ENCODE peak calls at places on chromosome 15, in eight cellular contexts. One of them, this sample, is unnamed.

GRCh38 chr15:92797168-92798052 is 102.7 kb upstream of the CHD2 start:
- DNase-seq in astrocyte of the spinal cord: peak
- DNase-seq in T follicular helper cell: no peak
- DNase-seq in midbrain: peak
- DNase-seq in transverse colon: no peak
- DNase-seq in stimulated activated naive B cell treated with anti-CD40 and anti-IgM and Interleukin-4, amounts not matched to agents 10 μg/mL and 1 μg/mL and 100 μg/mL, for 72 hours: no peak
- DNase-seq in HAP-1: peak
- DNase-seq in stomach: no peak
- DNase-seq in this sample: no peak

GRCh38 chr15:52005748-52006701 is 13.0 kb upstream of the MAPK6 start:
- DNase-seq in astrocyte of the spinal cord: peak
- DNase-seq in transverse colon: no peak
- DNase-seq in stimulated activated naive B cell treated with anti-CD40 and anti-IgM and Interleukin-4, amounts not matched to agents 10 μg/mL and 1 μg/mL and 100 μg/mL, for 72 hours: peak
- DNase-seq in stomach: no peak
- DNase-seq in midbrain: no peak
- DNase-seq in HAP-1: no peak
- DNase-seq in T follicular helper cell: no peak
- DNase-seq in this sample: no peak

GRCh38 chr15:40069178-40070165 is 30.5 kb upstream of the SRP14 start:
- DNase-seq in T follicular helper cell: no peak
- DNase-seq in midbrain: peak
- DNase-seq in transverse colon: peak
- DNase-seq in HAP-1: no peak
- DNase-seq in stimulated activated naive B cell treated with anti-CD40 and anti-IgM and Interleukin-4, amounts not matched to agents 10 μg/mL and 1 μg/mL and 100 μg/mL, for 72 hours: peak
- DNase-seq in astrocyte of the spinal cord: peak
- DNase-seq in stomach: peak
- DNase-seq in this sample: peak

GRCh38 chr15:43383070-43383469 is 12.2 kb downstream of the TUBGCP4 start:
- DNase-seq in midbrain: no peak
- DNase-seq in transverse colon: no peak
- DNase-seq in astrocyte of the spinal cord: no peak
- DNase-seq in stomach: no peak
- DNase-seq in stimulated activated naive B cell treated with anti-CD40 and anti-IgM and Interleukin-4, amounts not matched to agents 10 μg/mL and 1 μg/mL and 100 μg/mL, for 72 hours: no peak
- DNase-seq in T follicular helper cell: no peak
- DNase-seq in HAP-1: no peak
- DNase-seq in this sample: no peak

GRCh38 chr15:62812515-62812835 is 230.1 kb upstream of the TPM1 start:
- DNase-seq in astrocyte of the spinal cord: no peak
- DNase-seq in HAP-1: no peak
- DNase-seq in stimulated activated naive B cell treated with anti-CD40 and anti-IgM and Interleukin-4, amounts not matched to agents 10 μg/mL and 1 μg/mL and 100 μg/mL, for 72 hours: no peak
- DNase-seq in stomach: no peak
- DNase-seq in transverse colon: no peak
- DNase-seq in midbrain: no peak
- DNase-seq in T follicular helper cell: no peak
- DNase-seq in this sample: no peak

GRCh38 chr15:78570710-78571109 is 5.4 kb downstream of the CHRNA5 start:
- DNase-seq in astrocyte of the spinal cord: no peak
- DNase-seq in transverse colon: no peak
- DNase-seq in T follicular helper cell: no peak
- DNase-seq in HAP-1: peak
- DNase-seq in stimulated activated naive B cell treated with anti-CD40 and anti-IgM and Interleukin-4, amounts not matched to agents 10 μg/mL and 1 μg/mL and 100 μg/mL, for 72 hours: no peak
- DNase-seq in stomach: no peak
- DNase-seq in midbrain: no peak
- DNase-seq in this sample: no peak

GRCh38 chr15:36594556-36595090 is 15.2 kb downstream of the CDIN1 start:
- DNase-seq in midbrain: no peak
- DNase-seq in stimulated activated naive B cell treated with anti-CD40 and anti-IgM and Interleukin-4, amounts not matched to agents 10 μg/mL and 1 μg/mL and 100 μg/mL, for 72 hours: no peak
- DNase-seq in HAP-1: no peak
- DNase-seq in astrocyte of the spinal cord: no peak
- DNase-seq in stomach: no peak
- DNase-seq in transverse colon: no peak
- DNase-seq in T follicular helper cell: no peak
- DNase-seq in this sample: no peak

GRCh38 chr15:63803106-63803886 is 30.5 kb downstream of the HERC1 start:
- DNase-seq in T follicular helper cell: no peak
- DNase-seq in transverse colon: no peak
- DNase-seq in astrocyte of the spinal cord: no peak
- DNase-seq in stomach: no peak
- DNase-seq in stimulated activated naive B cell treated with anti-CD40 and anti-IgM and Interleukin-4, amounts not matched to agents 10 μg/mL and 1 μg/mL and 100 μg/mL, for 72 hours: no peak
- DNase-seq in HAP-1: peak
- DNase-seq in midbrain: no peak
- DNase-seq in this sample: no peak

GRCh38 chr15:70050970-70051369 is 46.7 kb downstream of the TLE3 start:
- DNase-seq in transverse colon: no peak
- DNase-seq in T follicular helper cell: no peak
- DNase-seq in HAP-1: no peak
- DNase-seq in midbrain: no peak
- DNase-seq in stomach: no peak
- DNase-seq in astrocyte of the spinal cord: no peak
- DNase-seq in stimulated activated naive B cell treated with anti-CD40 and anti-IgM and Interleukin-4, amounts not matched to agents 10 μg/mL and 1 μg/mL and 100 μg/mL, for 72 hours: no peak
- DNase-seq in this sample: peak

GRCh38 chr15:73078722-73079121 is 26.5 kb downstream of the NEO1 start:
- DNase-seq in stomach: peak
- DNase-seq in stimulated activated naive B cell treated with anti-CD40 and anti-IgM and Interleukin-4, amounts not matched to agents 10 μg/mL and 1 μg/mL and 100 μg/mL, for 72 hours: no peak
- DNase-seq in HAP-1: no peak
- DNase-seq in transverse colon: peak
- DNase-seq in T follicular helper cell: no peak
- DNase-seq in astrocyte of the spinal cord: peak
- DNase-seq in midbrain: no peak
- DNase-seq in this sample: no peak

GRCh38 chr15:81567924-81568323 is 193.9 kb upstream of the TMC3 start:
- DNase-seq in stomach: no peak
- DNase-seq in HAP-1: no peak
- DNase-seq in stimulated activated naive B cell treated with anti-CD40 and anti-IgM and Interleukin-4, amounts not matched to agents 10 μg/mL and 1 μg/mL and 100 μg/mL, for 72 hours: no peak
- DNase-seq in astrocyte of the spinal cord: no peak
- DNase-seq in T follicular helper cell: no peak
- DNase-seq in midbrain: no peak
- DNase-seq in transverse colon: no peak
- DNase-seq in this sample: no peak

GRCh38 chr15:25177955-25178801 is 223.4 kb downstream of the SNRPN start:
- DNase-seq in stomach: peak
- DNase-seq in HAP-1: no peak
- DNase-seq in stimulated activated naive B cell treated with anti-CD40 and anti-IgM and Interleukin-4, amounts not matched to agents 10 μg/mL and 1 μg/mL and 100 μg/mL, for 72 hours: no peak
- DNase-seq in astrocyte of the spinal cord: no peak
- DNase-seq in midbrain: no peak
- DNase-seq in T follicular helper cell: no peak
- DNase-seq in transverse colon: peak
- DNase-seq in this sample: peak

GRCh38 chr15:24848050-24848449 is 106.7 kb upstream of the SNRPN start:
- DNase-seq in transverse colon: no peak
- DNase-seq in stimulated activated naive B cell treated with anti-CD40 and anti-IgM and Interleukin-4, amounts not matched to agents 10 μg/mL and 1 μg/mL and 100 μg/mL, for 72 hours: no peak
- DNase-seq in T follicular helper cell: no peak
- DNase-seq in midbrain: peak
- DNase-seq in stomach: no peak
- DNase-seq in HAP-1: no peak
- DNase-seq in astrocyte of the spinal cord: peak
- DNase-seq in this sample: no peak

GRCh38 chr15:35663956-35664355 is 118.0 kb upstream of the DPH6 start:
- DNase-seq in midbrain: no peak
- DNase-seq in HAP-1: no peak
- DNase-seq in astrocyte of the spinal cord: no peak
- DNase-seq in transverse colon: no peak
- DNase-seq in T follicular helper cell: no peak
- DNase-seq in stimulated activated naive B cell treated with anti-CD40 and anti-IgM and Interleukin-4, amounts not matched to agents 10 μg/mL and 1 μg/mL and 100 μg/mL, for 72 hours: no peak
- DNase-seq in stomach: no peak
- DNase-seq in this sample: no peak

GRCh38 chr15:58731756-58732535 is 17.6 kb downstream of the ADAM10 start:
- DNase-seq in midbrain: no peak
- DNase-seq in stimulated activated naive B cell treated with anti-CD40 and anti-IgM and Interleukin-4, amounts not matched to agents 10 μg/mL and 1 μg/mL and 100 μg/mL, for 72 hours: no peak
- DNase-seq in transverse colon: no peak
- DNase-seq in T follicular helper cell: no peak
- DNase-seq in HAP-1: no peak
- DNase-seq in astrocyte of the spinal cord: peak
- DNase-seq in stomach: no peak
- DNase-seq in this sample: no peak

GRCh38 chr15:38696790-38697495 is 132.3 kb upstream of the RASGRP1 start:
- DNase-seq in midbrain: no peak
- DNase-seq in stimulated activated naive B cell treated with anti-CD40 and anti-IgM and Interleukin-4, amounts not matched to agents 10 μg/mL and 1 μg/mL and 100 μg/mL, for 72 hours: no peak
- DNase-seq in astrocyte of the spinal cord: no peak
- DNase-seq in T follicular helper cell: no peak
- DNase-seq in HAP-1: no peak
- DNase-seq in stomach: no peak
- DNase-seq in transverse colon: no peak
- DNase-seq in this sample: no peak

GRCh38 chr15:99452728-99453643 is 112.8 kb upstream of the MEF2A start:
- DNase-seq in HAP-1: no peak
- DNase-seq in stimulated activated naive B cell treated with anti-CD40 and anti-IgM and Interleukin-4, amounts not matched to agents 10 μg/mL and 1 μg/mL and 100 μg/mL, for 72 hours: peak
- DNase-seq in midbrain: peak
- DNase-seq in stomach: peak
- DNase-seq in T follicular helper cell: no peak
- DNase-seq in astrocyte of the spinal cord: peak
- DNase-seq in transverse colon: peak
- DNase-seq in this sample: peak

GRCh38 chr15:31062310-31062964 is 39.1 kb downstream of the TRPM1 start:
- DNase-seq in T follicular helper cell: no peak
- DNase-seq in midbrain: no peak
- DNase-seq in stomach: no peak
- DNase-seq in HAP-1: peak
- DNase-seq in stimulated activated naive B cell treated with anti-CD40 and anti-IgM and Interleukin-4, amounts not matched to agents 10 μg/mL and 1 μg/mL and 100 μg/mL, for 72 hours: peak
- DNase-seq in transverse colon: no peak
- DNase-seq in astrocyte of the spinal cord: no peak
- DNase-seq in this sample: no peak

GRCh38 chr15:90211440-90212168 is 10.5 kb downstream of the SEMA4B start:
- DNase-seq in stomach: peak
- DNase-seq in astrocyte of the spinal cord: peak
- DNase-seq in HAP-1: no peak
- DNase-seq in stimulated activated naive B cell treated with anti-CD40 and anti-IgM and Interleukin-4, amounts not matched to agents 10 μg/mL and 1 μg/mL and 100 μg/mL, for 72 hours: no peak
- DNase-seq in T follicular helper cell: no peak
- DNase-seq in transverse colon: peak
- DNase-seq in midbrain: no peak
- DNase-seq in this sample: peak

GRCh38 chr15:74768771-74769342 is 13.0 kb upstream of the CSK start:
- DNase-seq in HAP-1: peak
- DNase-seq in stimulated activated naive B cell treated with anti-CD40 and anti-IgM and Interleukin-4, amounts not matched to agents 10 μg/mL and 1 μg/mL and 100 μg/mL, for 72 hours: no peak
- DNase-seq in transverse colon: peak
- DNase-seq in astrocyte of the spinal cord: peak
- DNase-seq in T follicular helper cell: peak
- DNase-seq in midbrain: peak
- DNase-seq in stomach: peak
- DNase-seq in this sample: peak

GRCh38 chr15:67967871-67968423 is 86.2 kb upstream of the PIAS1 start:
- DNase-seq in HAP-1: peak
- DNase-seq in astrocyte of the spinal cord: peak
- DNase-seq in stimulated activated naive B cell treated with anti-CD40 and anti-IgM and Interleukin-4, amounts not matched to agents 10 μg/mL and 1 μg/mL and 100 μg/mL, for 72 hours: no peak
- DNase-seq in transverse colon: peak
- DNase-seq in stomach: peak
- DNase-seq in T follicular helper cell: no peak
- DNase-seq in midbrain: peak
- DNase-seq in this sample: peak

GRCh38 chr15:78989701-78990248 is 44.9 kb upstream of the CTSH start:
- DNase-seq in astrocyte of the spinal cord: no peak
- DNase-seq in midbrain: no peak
- DNase-seq in stomach: no peak
- DNase-seq in HAP-1: no peak
- DNase-seq in T follicular helper cell: no peak
- DNase-seq in transverse colon: no peak
- DNase-seq in stimulated activated naive B cell treated with anti-CD40 and anti-IgM and Interleukin-4, amounts not matched to agents 10 μg/mL and 1 μg/mL and 100 μg/mL, for 72 hours: no peak
- DNase-seq in this sample: no peak

GRCh38 chr15:42549782-42550392 is 1.2 kb downstream of the HAUS2 start:
- DNase-seq in T follicular helper cell: no peak
- DNase-seq in midbrain: no peak
- DNase-seq in transverse colon: no peak
- DNase-seq in astrocyte of the spinal cord: no peak
- DNase-seq in stimulated activated naive B cell treated with anti-CD40 and anti-IgM and Interleukin-4, amounts not matched to agents 10 μg/mL and 1 μg/mL and 100 μg/mL, for 72 hours: no peak
- DNase-seq in stomach: no peak
- DNase-seq in HAP-1: no peak
- DNase-seq in this sample: no peak

GRCh38 chr15:47404877-47405276 is 312.4 kb upstream of the SEMA6D start:
- DNase-seq in transverse colon: no peak
- DNase-seq in astrocyte of the spinal cord: no peak
- DNase-seq in stomach: no peak
- DNase-seq in midbrain: no peak
- DNase-seq in HAP-1: no peak
- DNase-seq in T follicular helper cell: no peak
- DNase-seq in stimulated activated naive B cell treated with anti-CD40 and anti-IgM and Interleukin-4, amounts not matched to agents 10 μg/mL and 1 μg/mL and 100 μg/mL, for 72 hours: no peak
- DNase-seq in this sample: no peak

GRCh38 chr15:41020311-41020710 is 67.0 kb downstream of the CHAC1 start:
- DNase-seq in stimulated activated naive B cell treated with anti-CD40 and anti-IgM and Interleukin-4, amounts not matched to agents 10 μg/mL and 1 μg/mL and 100 μg/mL, for 72 hours: no peak
- DNase-seq in astrocyte of the spinal cord: no peak
- DNase-seq in T follicular helper cell: no peak
- DNase-seq in stomach: no peak
- DNase-seq in midbrain: no peak
- DNase-seq in HAP-1: no peak
- DNase-seq in transverse colon: no peak
- DNase-seq in this sample: no peak

GRCh38 chr15:89430530-89431341 is 65.6 kb downstream of the RHCG start:
- DNase-seq in stomach: peak
- DNase-seq in astrocyte of the spinal cord: peak
- DNase-seq in transverse colon: peak
- DNase-seq in stimulated activated naive B cell treated with anti-CD40 and anti-IgM and Interleukin-4, amounts not matched to agents 10 μg/mL and 1 μg/mL and 100 μg/mL, for 72 hours: peak
- DNase-seq in T follicular helper cell: peak
- DNase-seq in HAP-1: peak
- DNase-seq in midbrain: peak
- DNase-seq in this sample: peak

GRCh38 chr15:66883322-66883911 is 181.4 kb downstream of the SMAD6 start:
- DNase-seq in stimulated activated naive B cell treated with anti-CD40 and anti-IgM and Interleukin-4, amounts not matched to agents 10 μg/mL and 1 μg/mL and 100 μg/mL, for 72 hours: no peak
- DNase-seq in astrocyte of the spinal cord: peak
- DNase-seq in midbrain: no peak
- DNase-seq in HAP-1: peak
- DNase-seq in transverse colon: peak
- DNase-seq in stomach: peak
- DNase-seq in T follicular helper cell: no peak
- DNase-seq in this sample: peak